ENCODE peak calls at places on chromosomes 16 and 17, in five cellular contexts. R, X, N, H and F are unnamed samples.

GRCh38 chr17:41013606-41014005 is 4.7 kb upstream of the KRTAP3-1 start:
- DNase-seq in X (no peak), H (no peak), N (no peak), R (no peak), F (no peak)

GRCh38 chr17:79919164-79919585 is 79.9 kb upstream of the CBX4 start:
- DNase-seq in N (no peak), R (no peak), X (no peak), H (peak), F (no peak)

GRCh38 chr16:31333686-31334649 is 21.0 kb upstream of the ITGAX start:
- DNase-seq in R (no peak), H (peak), N (peak), X (peak), F (peak)

GRCh38 chr17:15914400-15915165 is 30.3 kb upstream of the ADORA2B start:
- DNase-seq in X (no peak), N (no peak), R (no peak), H (peak), F (no peak)

GRCh38 chr16:82016268-82016667 is 5.0 kb upstream of the SDR42E1 start:
- DNase-seq in R (peak), X (no peak), N (no peak), H (peak), F (no peak)

GRCh38 chr16:11254913-11255736 is 879 bp downstream of the SOCS1 start:
- DNase-seq in N (no peak), R (peak), X (peak), H (peak), F (peak)

GRCh38 chr17:62876664-62877411 is 68.7 kb upstream of the MARCHF10 start:
- DNase-seq in H (peak), N (no peak), X (no peak), R (no peak), F (no peak)

GRCh38 chr16:83046664-83047063 is 419.9 kb downstream of the CDH13 start:
- DNase-seq in N (no peak), H (peak), X (no peak), R (no peak), F (no peak)

GRCh38 chr16:83365166-83365565 is 442.6 kb upstream of the HSBP1 start:
- DNase-seq in R (no peak), H (peak), N (no peak), X (no peak), F (no peak)

GRCh38 chr17:68344701-68345136 is 53.4 kb downstream of the ARSG start:
- DNase-seq in N (no peak), H (no peak), R (no peak), X (no peak), F (no peak)

GRCh38 chr17:27318633-27319032 is 24.7 kb downstream of the WSB1 start:
- DNase-seq in R (no peak), H (no peak), X (no peak), N (no peak), F (no peak)

GRCh38 chr17:1943432-1943802 is 81.7 kb downstream of the RTN4RL1 start:
- DNase-seq in R (no peak), N (no peak), X (no peak), H (no peak), F (no peak)

GRCh38 chr17:67974186-67974585 is 22.1 kb downstream of the C17orf58 start:
- DNase-seq in N (no peak), R (no peak), X (no peak), H (no peak), F (no peak)

GRCh38 chr17:65573283-65573603 is 11.8 kb upstream of the AXIN2 start:
- DNase-seq in X (no peak), H (no peak), R (no peak), N (no peak), F (no peak)

GRCh38 chr16:46996391-46996790 is 22.9 kb upstream of the DNAJA2 start:
- DNase-seq in N (peak), X (peak), R (no peak), H (peak), F (peak)

GRCh38 chr16:1651055-1651454 is 27.0 kb upstream of the JPT2 start:
- DNase-seq in N (no peak), R (no peak), X (no peak), H (no peak), F (no peak)

GRCh38 chr17:80751460-80752368 is 207.1 kb downstream of the RPTOR start:
- DNase-seq in H (no peak), R (no peak), N (no peak), X (no peak), F (no peak)

GRCh38 chr17:5379351-5380107 is 39.9 kb downstream of the NUP88 start:
- DNase-seq in N (no peak), X (no peak), R (no peak), H (no peak), F (no peak)

GRCh38 chr16:59697236-59697635 is 963.1 kb upstream of the GOT2 start:
- DNase-seq in N (no peak), H (no peak), R (no peak), X (no peak), F (no peak)

GRCh38 chr17:58200024-58200633 is 7.6 kb downstream of the EPX start:
- DNase-seq in N (peak), R (peak), H (peak), X (peak), F (peak)

GRCh38 chr17:81659038-81659437 is 2.7 kb upstream of the PDE6G start:
- DNase-seq in X (no peak), N (no peak), R (no peak), H (no peak), F (no peak)

GRCh38 chr17:18961634-18962493 is 9.9 kb downstream of the SLC5A10 start:
- DNase-seq in N (peak), R (no peak), X (peak), H (peak), F (peak)

GRCh38 chr17:68341482-68341881 is 50.2 kb downstream of the ARSG start:
- DNase-seq in N (no peak), R (no peak), X (no peak), H (no peak), F (no peak)

GRCh38 chr17:33893192-33893591 is 361.9 kb upstream of the CCL2 start:
- DNase-seq in R (no peak), X (no peak), N (no peak), H (no peak), F (no peak)

GRCh38 chr17:67289174-67289876 is 44.3 kb upstream of the HELZ start:
- DNase-seq in R (no peak), N (no peak), H (peak), X (no peak), F (no peak)

GRCh38 chr16:49581630-49582298 is 208.2 kb downstream of the C16orf78 start:
- DNase-seq in R (no peak), X (no peak), H (no peak), N (no peak), F (no peak)

GRCh38 chr16:75821117-75821516 is 94.8 kb upstream of the CPHXL start:
- DNase-seq in N (no peak), H (no peak), R (no peak), X (no peak), F (no peak)

GRCh38 chr16:89322381-89323119 is 105.0 kb downstream of the ZNF778 start:
- DNase-seq in H (peak), N (no peak), R (peak), X (no peak), F (no peak)

GRCh38 chr17:72977768-72978417 is 114.6 kb downstream of the SLC39A11 start:
- DNase-seq in H (no peak), N (no peak), X (peak), R (no peak), F (no peak)

GRCh38 chr17:28521296-28522085 is 15.3 kb downstream of the FOXN1 start:
- DNase-seq in R (no peak), N (no peak), X (no peak), H (no peak), F (no peak)

GRCh38 chr16:56255904-56256303 is 64.6 kb downstream of the GNAO1 start:
- DNase-seq in R (no peak), N (no peak), H (no peak), X (no peak), F (no peak)

GRCh38 chr17:8430966-8431365 is 4.7 kb upstream of the NDEL1 start:
- DNase-seq in N (no peak), X (no peak), R (no peak), H (peak), F (no peak)

GRCh38 chr17:81044764-81045589 is 10.0 kb downstream of the BAIAP2 start:
- DNase-seq in X (no peak), N (no peak), H (peak), R (peak), F (no peak)

GRCh38 chr17:4101127-4101798 is 41.6 kb downstream of the ZZEF1 start:
- DNase-seq in N (peak), X (peak), R (no peak), H (peak), F (peak)

GRCh38 chr16:20901441-20902112 is 1.0 kb downstream of the LYRM1 start:
- DNase-seq in R (peak), X (peak), N (peak), H (peak), F (peak)

GRCh38 chr16:35569413-35569812 is 2110.0 kb downstream of the TP53TG3F start:
- DNase-seq in R (no peak), H (no peak), N (no peak), X (no peak), F (no peak)

GRCh38 chr17:14712471-14713075 is 411.7 kb downstream of the HS3ST3B1 start:
- DNase-seq in X (no peak), N (no peak), H (peak), R (no peak), F (no peak)

GRCh38 chr17:50605434-50605833 is 29.2 kb upstream of the ABCC3 start:
- DNase-seq in H (peak), N (no peak), R (no peak), X (no peak), F (no peak)

GRCh38 chr17:56595831-56596740 is 2.6 kb downstream of the NOG start:
- DNase-seq in R (peak), H (no peak), N (no peak), X (no peak), F (no peak)

GRCh38 chr17:56593073-56593740 is at the start of gene NOG:
- DNase-seq in X (no peak), N (peak), R (peak), H (peak), F (peak)

GRCh38 chr17:56596741-56597494 is 3.4 kb downstream of the NOG start:
- DNase-seq in X (no peak), R (peak), N (no peak), H (no peak), F (no peak)

GRCh38 chr17:56593741-56594527 is 435 bp downstream of the NOG start:
- DNase-seq in X (peak), N (peak), H (peak), R (peak), F (peak)

GRCh38 chr17:56594528-56595418 is 1.3 kb downstream of the NOG start:
- DNase-seq in X (no peak), N (peak), H (no peak), R (peak), F (peak)
- TF ChIP-seq CTCF in X (no peak), N (no peak), H (no peak), R (no peak), F (no peak)

DNA sequence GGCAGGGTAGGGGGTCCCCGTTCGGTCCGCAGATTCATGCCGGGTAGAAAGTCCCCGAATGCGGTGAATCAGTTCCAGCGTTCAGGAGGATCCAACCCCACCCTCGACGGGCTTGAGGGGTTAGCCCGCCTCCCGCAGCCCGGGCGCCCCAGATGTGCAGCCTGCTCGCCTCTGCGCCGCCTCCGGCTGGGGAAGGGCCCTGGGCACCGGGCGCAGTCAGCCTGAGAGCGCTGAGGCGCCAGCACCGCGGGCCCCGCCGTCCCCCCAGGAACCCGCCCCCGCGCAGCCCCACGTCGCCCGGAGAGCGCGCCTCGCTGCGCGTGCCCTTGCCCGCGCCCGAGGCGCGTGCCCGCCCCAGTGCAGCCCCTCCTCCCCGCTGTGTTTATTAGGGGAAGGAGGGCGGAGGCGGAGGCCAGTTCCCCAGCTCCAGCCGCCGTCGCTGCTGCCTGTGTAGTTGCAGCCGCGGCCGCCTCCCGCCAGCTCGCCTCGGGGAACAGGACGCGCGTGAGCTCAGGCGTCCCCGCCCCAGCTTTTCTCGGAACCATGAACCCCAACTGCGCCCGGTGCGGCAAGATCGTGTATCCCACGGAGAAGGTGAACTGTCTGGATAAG is at the start of gene LASP1:
- DNase-seq in H (peak), X (peak), R (peak), N (peak), F (peak)
- TF ChIP-seq CTCF in H (no peak), X (no peak), R (no peak), N (no peak), F (no peak)

DNA sequence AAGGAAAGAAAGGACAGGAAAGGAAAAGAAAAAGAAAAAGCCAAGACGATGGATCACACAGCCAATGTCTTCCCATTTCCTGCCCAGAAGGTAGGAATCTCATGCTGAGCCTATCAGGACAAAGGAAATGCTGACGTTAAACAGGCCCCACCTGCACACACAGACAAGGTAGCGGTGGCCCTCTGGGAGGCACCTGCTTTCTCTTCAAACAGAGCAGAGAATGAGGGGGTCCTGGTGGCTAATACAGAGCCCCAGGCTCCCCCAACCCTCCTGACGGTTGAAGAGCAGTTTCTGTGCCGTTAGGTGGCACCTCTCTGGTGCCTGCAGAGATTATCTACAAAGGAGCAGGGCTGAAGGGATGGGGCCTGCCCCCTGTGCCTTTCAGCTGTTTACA is 56.5 kb downstream of the ARHGAP27 start:
- DNase-seq in H (no peak), N (no peak), X (no peak), R (no peak), F (no peak)
- TF ChIP-seq CTCF in H (no peak), N (no peak), X (no peak), R (no peak), F (no peak)

DNA sequence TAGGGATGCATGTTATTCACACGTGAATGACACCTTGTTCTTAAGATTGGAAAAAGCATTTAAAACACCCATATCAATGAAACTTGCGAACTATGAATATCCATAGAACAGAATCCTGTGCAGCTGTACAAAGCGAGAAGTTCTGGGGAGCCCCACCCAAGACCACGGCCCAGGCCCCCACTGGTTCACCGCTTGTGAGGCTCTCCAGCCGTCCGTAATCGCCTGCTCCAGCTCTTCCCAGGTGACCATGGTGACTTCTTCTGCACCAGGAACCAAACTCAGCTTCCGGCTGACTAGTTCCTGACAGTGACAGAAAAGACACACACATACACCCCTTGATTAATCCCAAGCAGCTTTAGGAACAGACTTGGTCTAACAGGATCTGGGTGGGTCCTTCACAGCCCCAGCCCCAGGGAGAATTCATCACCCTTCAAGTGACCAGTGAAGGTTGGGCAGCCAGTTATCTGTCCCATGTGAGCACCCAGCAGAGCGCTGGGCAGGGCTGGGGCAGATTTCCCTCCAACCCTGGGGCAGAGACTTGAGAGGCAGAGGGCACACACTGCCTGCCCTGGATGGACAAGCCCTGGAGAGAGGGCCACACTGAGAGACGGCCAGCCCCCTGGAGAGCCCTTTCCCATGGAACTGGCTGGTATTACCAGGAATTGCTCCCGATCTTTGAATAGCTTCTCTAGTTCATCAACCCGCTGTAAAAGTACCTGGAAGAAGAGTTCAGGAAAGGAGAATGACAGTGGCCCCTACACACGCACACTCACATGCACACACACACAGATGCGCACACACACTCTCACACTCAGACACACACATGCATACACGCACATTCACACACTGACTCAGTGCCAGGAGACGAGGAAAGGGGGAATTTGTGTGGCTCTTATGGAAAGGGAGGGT is 3.6 kb downstream of the QRICH2 start:
- DNase-seq in H (no peak), N (peak), R (no peak), X (no peak), F (no peak)
- TF ChIP-seq CTCF in H (no peak), N (no peak), R (no peak), X (no peak), F (no peak)

GRCh38 chr17:78349831-78350631 is 9.8 kb downstream of the SOCS3 start:
- DNase-seq in H (no peak), X (no peak), N (no peak), R (no peak), F (no peak)

GRCh38 chr17:78347453-78347852 is 12.4 kb downstream of the SOCS3 start:
- DNase-seq in N (no peak), R (no peak), X (no peak), H (no peak), F (no peak)

GRCh38 chr17:78355045-78355641 is 4.7 kb downstream of the SOCS3 start:
- DNase-seq in H (no peak), X (peak), N (no peak), R (no peak), F (peak)

GRCh38 chr17:78348055-78348745 is 11.7 kb downstream of the SOCS3 start:
- DNase-seq in N (no peak), H (no peak), R (no peak), X (no peak), F (no peak)

DNA sequence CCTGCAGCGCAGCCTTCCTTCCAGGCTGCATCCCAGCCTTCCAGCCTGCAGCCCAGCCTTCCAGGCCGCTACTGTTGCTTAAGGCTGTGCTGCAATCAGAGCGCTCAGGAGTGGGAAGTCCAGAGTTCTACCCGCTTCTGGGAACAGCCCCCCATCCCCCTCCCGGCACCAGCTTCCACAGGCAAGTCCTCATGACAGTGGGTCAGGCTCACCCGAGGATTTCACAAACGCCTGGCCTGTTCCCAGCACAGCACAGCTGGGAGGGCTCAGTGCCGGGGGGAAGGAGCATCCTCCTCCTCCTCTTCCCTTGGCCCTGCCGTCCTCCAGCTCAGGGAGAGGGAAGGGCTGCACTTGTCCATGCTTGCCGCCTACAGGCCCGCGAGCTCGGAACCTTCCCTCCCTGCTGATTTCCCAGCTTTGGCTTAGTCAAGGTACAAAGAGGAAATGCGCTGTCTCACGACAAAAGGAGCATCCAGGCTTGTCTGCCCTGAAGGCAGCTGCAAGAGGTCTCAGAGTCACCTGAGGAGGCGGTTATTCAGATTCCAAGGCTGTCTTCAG is 8.3 kb downstream of the SOCS3 start:
- DNase-seq in R (no peak), X (no peak), N (no peak), H (peak), F (no peak)
- TF ChIP-seq CTCF in R (no peak), X (no peak), N (no peak), H (peak), F (no peak)

DNA sequence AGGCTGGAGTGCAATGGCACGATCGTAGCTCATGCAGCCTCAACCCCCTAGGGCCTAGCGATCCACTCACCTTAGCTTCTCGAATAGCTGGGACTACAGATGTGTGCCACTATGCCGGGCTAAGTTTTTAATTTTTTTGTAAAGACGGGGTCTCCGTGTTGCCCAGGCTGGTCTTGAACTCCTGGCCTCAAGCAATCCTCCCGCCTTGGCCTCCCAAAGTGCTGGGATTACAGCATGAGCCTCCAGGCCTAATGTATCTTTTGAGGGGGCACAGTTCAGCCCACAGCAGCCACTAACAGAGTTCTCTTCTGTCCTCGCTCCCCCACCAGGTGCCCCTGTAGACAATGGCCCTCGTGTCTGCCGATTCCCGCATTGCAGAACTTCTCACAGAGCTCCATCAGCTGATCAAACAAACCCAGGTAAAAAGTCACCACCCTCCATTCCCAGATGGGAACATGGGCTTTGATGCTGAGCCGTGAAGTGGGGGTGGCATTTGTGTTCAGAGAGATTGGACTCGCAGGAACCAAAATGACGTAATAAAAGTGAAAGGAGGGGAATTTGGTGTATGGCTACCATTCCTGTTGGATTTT is 16.0 kb downstream of the SULT1A2 start:
- DNase-seq in R (no peak), X (no peak), H (no peak), N (no peak), F (no peak)
- TF ChIP-seq CTCF in R (no peak), X (no peak), H (no peak), N (no peak), F (no peak)